ENCODE peak calls at places on chromosomes 11 and 22, in seven cellular contexts. S is GM20000; A is fibroblast of pulmonary artery; Z is NCI-H2081 treated with DMSO at 0.1 percent for 48 hours; F is kidney tubule cell; R is stimulated activated naive CD8-positive, alpha-beta T cell treated with anti-CD3 and anti-CD28 coated beads, Interleukin-15, Interleukin-2, amounts not matched to agents 100 U/mL and 50 U/mL, for 24 hours; P is AG09309. I is an unnamed sample.
A peak's percentile ranks its signal among the peaks of the same experiment; 100 is the strongest.

GRCh38 chr11:132848336-132848735 is 684.0 kb downstream of the OPCML start:
- DNase-seq in Z (no peak), F (no peak), P (peak; percentile 47), A (peak; percentile 19), S (no peak), R (no peak), I (no peak)

GRCh38 chr11:123174196-123175183 is 20.6 kb downstream of the CLMP start:
- DNase-seq in Z (no peak), S (no peak), P (peak; percentile 98), R (no peak), A (peak; percentile 97), F (peak; percentile 81), I (no peak)

GRCh38 chr11:59528741-59529140 is 17.4 kb downstream of the OR4D9 start:
- DNase-seq in F (no peak), R (no peak), A (no peak), S (no peak), P (no peak), Z (no peak), I (no peak)

GRCh38 chr22:48438791-48439559 is 1388.7 kb downstream of the BRD1 start:
- DNase-seq in P (peak; percentile 29), S (no peak), A (no peak), F (no peak), R (no peak), Z (no peak), I (no peak)

GRCh38 chr11:576791-577610 is 731 bp downstream of the PHRF1 start:
- DNase-seq in R (no peak), F (peak; percentile 10), Z (no peak), P (no peak), A (peak; percentile 11), S (no peak), I (no peak)

GRCh38 chr11:3969613-3970012 is 114.1 kb downstream of the STIM1 start:
- DNase-seq in Z (no peak), A (no peak), P (no peak), F (no peak), S (no peak), R (no peak), I (no peak)

GRCh38 chr11:66676931-66677598 is 622 bp downstream of the RBM4B start:
- DNase-seq in P (no peak), R (no peak), S (no peak), Z (no peak), F (peak; percentile 8), A (peak; percentile 10), I (no peak)

GRCh38 chr11:30788849-30789248 is 202.7 kb upstream of the MPPED2 start:
- DNase-seq in A (no peak), Z (no peak), S (no peak), P (no peak), F (peak; percentile 40), R (no peak), I (no peak)

GRCh38 chr11:117528061-117528780 is 200.6 kb downstream of the CEP164 start:
- DNase-seq in R (no peak), A (no peak), S (no peak), F (peak; percentile 21), P (no peak), Z (peak; percentile 45), I (no peak)

GRCh38 chr11:106457727-106458126 is 380.3 kb downstream of the AASDHPPT start:
- DNase-seq in R (no peak), F (peak; percentile 49), Z (no peak), P (peak; percentile 57), S (no peak), A (peak; percentile 80), I (no peak)

GRCh38 chr11:5625281-5625680 is 480 bp downstream of the TRIM34 start:
- DNase-seq in R (no peak), A (no peak), Z (no peak), S (no peak), P (no peak), F (no peak), I (no peak)

GRCh38 chr11:119366690-119367620 is 14.5 kb downstream of the USP2 start:
- DNase-seq in S (no peak), R (no peak), Z (no peak), F (no peak), A (no peak), P (no peak), I (no peak)

GRCh38 chr22:27991586-27992293 is 72.7 kb upstream of the PITPNB start:
- DNase-seq in P (no peak), S (no peak), Z (no peak), F (no peak), R (no peak), A (no peak), I (peak; percentile 68)

GRCh38 chr22:39748877-39749276 is 144.7 kb downstream of the ENTHD1 start:
- DNase-seq in R (no peak), F (no peak), S (no peak), P (peak; percentile 16), A (peak; percentile 18), Z (no peak), I (no peak)

GRCh38 chr11:30585067-30585891 is 874 bp downstream of the MPPED2 start:
- DNase-seq in F (peak; percentile 12), R (peak; percentile 15), P (no peak), Z (no peak), S (peak; percentile 53), A (no peak), I (peak; percentile 60)

GRCh38 chr11:116312560-116313340 is 460.0 kb downstream of the BUD13 start:
- DNase-seq in R (no peak), F (peak; percentile 67), A (peak; percentile 34), Z (peak; percentile 77), S (no peak), P (no peak), I (no peak)

GRCh38 chr22:17999851-18000250 is 24.5 kb downstream of the MICAL3 start:
- DNase-seq in Z (no peak), A (no peak), F (peak; percentile 70), P (no peak), S (no peak), R (no peak), I (no peak)

GRCh38 chr11:117946842-117947526 is 17.8 kb upstream of the TMPRSS13 start:
- DNase-seq in R (peak; percentile 92), Z (peak; percentile 27), A (peak; percentile 93), P (peak; percentile 74), S (peak; percentile 73), F (peak; percentile 98), I (peak; percentile 71)

GRCh38 chr11:36619502-36619901 is 21.5 kb upstream of the RAG2 start:
- DNase-seq in S (no peak), P (no peak), F (no peak), R (no peak), A (peak; percentile 3), Z (no peak), I (no peak)

I was measured in GM13977.